ENCODE peak calls at places on chromosome 6, in nine cellular contexts. One of them, this sample, is unnamed.

GRCh38 chr6:31300797-31301196 is 28.9 kb upstream of the HLA-C start:
- DNase-seq in mucosa of descending colon: no peak
- DNase-seq in activated CD8-positive, alpha-beta memory T cell treated with anti-CD3 and anti-CD28 coated beads, Interleukin-2, amount 50 U/mL, for 4 hours: no peak
- DNase-seq in neural crest cell: no peak
- DNase-seq in T-helper 9 cell: no peak
- DNase-seq in DMS153: no peak
- DNase-seq in foreskin keratinocyte: no peak
- DNase-seq in effector memory CD4-positive, alpha-beta T cell: no peak
- DNase-seq in natural killer cell treated with Interleukin-12 subunit alpha and Interleukin-12 subunit beta and Interleukin-15 and Interleukin-18, amount 100 ng/mL, for 72 hours: no peak
- DNase-seq in this sample: no peak

GRCh38 chr6:111662192-111662793 is 56.6 kb upstream of the TRAF3IP2 start:
- DNase-seq in foreskin keratinocyte: no peak
- DNase-seq in T-helper 9 cell: no peak
- DNase-seq in activated CD8-positive, alpha-beta memory T cell treated with anti-CD3 and anti-CD28 coated beads, Interleukin-2, amount 50 U/mL, for 4 hours: no peak
- DNase-seq in effector memory CD4-positive, alpha-beta T cell: no peak
- DNase-seq in natural killer cell treated with Interleukin-12 subunit alpha and Interleukin-12 subunit beta and Interleukin-15 and Interleukin-18, amount 100 ng/mL, for 72 hours: no peak
- DNase-seq in neural crest cell: no peak
- DNase-seq in DMS153: no peak
- DNase-seq in mucosa of descending colon: no peak
- DNase-seq in this sample: no peak

GRCh38 chr6:166145751-166146150 is 21.9 kb downstream of the TBXT start:
- DNase-seq in DMS153: no peak
- DNase-seq in foreskin keratinocyte: no peak
- DNase-seq in activated CD8-positive, alpha-beta memory T cell treated with anti-CD3 and anti-CD28 coated beads, Interleukin-2, amount 50 U/mL, for 4 hours: no peak
- DNase-seq in T-helper 9 cell: no peak
- DNase-seq in mucosa of descending colon: no peak
- DNase-seq in neural crest cell: no peak
- DNase-seq in natural killer cell treated with Interleukin-12 subunit alpha and Interleukin-12 subunit beta and Interleukin-15 and Interleukin-18, amount 100 ng/mL, for 72 hours: no peak
- DNase-seq in effector memory CD4-positive, alpha-beta T cell: no peak
- DNase-seq in this sample: no peak

GRCh38 chr6:2875840-2876207 is 27.3 kb downstream of the SERPINB9 start:
- DNase-seq in natural killer cell treated with Interleukin-12 subunit alpha and Interleukin-12 subunit beta and Interleukin-15 and Interleukin-18, amount 100 ng/mL, for 72 hours: peak; percentile 69
- DNase-seq in activated CD8-positive, alpha-beta memory T cell treated with anti-CD3 and anti-CD28 coated beads, Interleukin-2, amount 50 U/mL, for 4 hours: peak; percentile 64
- DNase-seq in T-helper 9 cell: peak; percentile 43
- DNase-seq in DMS153: no peak
- DNase-seq in foreskin keratinocyte: no peak
- DNase-seq in mucosa of descending colon: peak; percentile 82
- DNase-seq in neural crest cell: no peak
- DNase-seq in effector memory CD4-positive, alpha-beta T cell: peak; percentile 29
- DNase-seq in this sample: peak; percentile 64

GRCh38 chr6:90355965-90356364 is 59.3 kb upstream of the BACH2 start:
- DNase-seq in T-helper 9 cell: no peak
- DNase-seq in foreskin keratinocyte: no peak
- DNase-seq in neural crest cell: no peak
- DNase-seq in effector memory CD4-positive, alpha-beta T cell: no peak
- DNase-seq in mucosa of descending colon: no peak
- DNase-seq in activated CD8-positive, alpha-beta memory T cell treated with anti-CD3 and anti-CD28 coated beads, Interleukin-2, amount 50 U/mL, for 4 hours: no peak
- DNase-seq in natural killer cell treated with Interleukin-12 subunit alpha and Interleukin-12 subunit beta and Interleukin-15 and Interleukin-18, amount 100 ng/mL, for 72 hours: no peak
- DNase-seq in DMS153: no peak
- DNase-seq in this sample: no peak

GRCh38 chr6:31368461-31368860 is 11.5 kb upstream of the HLA-B start:
- DNase-seq in effector memory CD4-positive, alpha-beta T cell: no peak
- DNase-seq in neural crest cell: no peak
- DNase-seq in DMS153: no peak
- DNase-seq in foreskin keratinocyte: no peak
- DNase-seq in T-helper 9 cell: no peak
- DNase-seq in natural killer cell treated with Interleukin-12 subunit alpha and Interleukin-12 subunit beta and Interleukin-15 and Interleukin-18, amount 100 ng/mL, for 72 hours: no peak
- DNase-seq in activated CD8-positive, alpha-beta memory T cell treated with anti-CD3 and anti-CD28 coated beads, Interleukin-2, amount 50 U/mL, for 4 hours: no peak
- DNase-seq in mucosa of descending colon: no peak
- DNase-seq in this sample: no peak

GRCh38 chr6:164812706-164813105 is 496.7 kb downstream of the C6orf118 start:
- DNase-seq in natural killer cell treated with Interleukin-12 subunit alpha and Interleukin-12 subunit beta and Interleukin-15 and Interleukin-18, amount 100 ng/mL, for 72 hours: no peak
- DNase-seq in T-helper 9 cell: no peak
- DNase-seq in foreskin keratinocyte: peak; percentile 2
- DNase-seq in effector memory CD4-positive, alpha-beta T cell: no peak
- DNase-seq in mucosa of descending colon: no peak
- DNase-seq in neural crest cell: no peak
- DNase-seq in activated CD8-positive, alpha-beta memory T cell treated with anti-CD3 and anti-CD28 coated beads, Interleukin-2, amount 50 U/mL, for 4 hours: no peak
- DNase-seq in DMS153: no peak
- DNase-seq in this sample: no peak

GRCh38 chr6:95576621-95577316 is 566 bp upstream of the MANEA start:
- DNase-seq in DMS153: peak; percentile 4
- DNase-seq in mucosa of descending colon: no peak
- DNase-seq in T-helper 9 cell: no peak
- DNase-seq in neural crest cell: no peak
- DNase-seq in effector memory CD4-positive, alpha-beta T cell: no peak
- DNase-seq in natural killer cell treated with Interleukin-12 subunit alpha and Interleukin-12 subunit beta and Interleukin-15 and Interleukin-18, amount 100 ng/mL, for 72 hours: no peak
- DNase-seq in activated CD8-positive, alpha-beta memory T cell treated with anti-CD3 and anti-CD28 coated beads, Interleukin-2, amount 50 U/mL, for 4 hours: no peak
- DNase-seq in foreskin keratinocyte: no peak
- DNase-seq in this sample: peak; percentile 69

GRCh38 chr6:170211404-170212025 is 79.4 kb downstream of the DLL1 start:
- DNase-seq in DMS153: no peak
- DNase-seq in natural killer cell treated with Interleukin-12 subunit alpha and Interleukin-12 subunit beta and Interleukin-15 and Interleukin-18, amount 100 ng/mL, for 72 hours: no peak
- DNase-seq in effector memory CD4-positive, alpha-beta T cell: no peak
- DNase-seq in foreskin keratinocyte: no peak
- DNase-seq in mucosa of descending colon: peak; percentile 22
- DNase-seq in T-helper 9 cell: no peak
- DNase-seq in activated CD8-positive, alpha-beta memory T cell treated with anti-CD3 and anti-CD28 coated beads, Interleukin-2, amount 50 U/mL, for 4 hours: peak; percentile 9
- DNase-seq in neural crest cell: no peak
- DNase-seq in this sample: no peak

GRCh38 chr6:47230579-47230978 is 79.1 kb downstream of the TNFRSF21 start:
- DNase-seq in T-helper 9 cell: no peak
- DNase-seq in neural crest cell: no peak
- DNase-seq in natural killer cell treated with Interleukin-12 subunit alpha and Interleukin-12 subunit beta and Interleukin-15 and Interleukin-18, amount 100 ng/mL, for 72 hours: no peak
- DNase-seq in mucosa of descending colon: no peak
- DNase-seq in activated CD8-positive, alpha-beta memory T cell treated with anti-CD3 and anti-CD28 coated beads, Interleukin-2, amount 50 U/mL, for 4 hours: no peak
- DNase-seq in DMS153: peak; percentile 60
- DNase-seq in foreskin keratinocyte: no peak
- DNase-seq in effector memory CD4-positive, alpha-beta T cell: no peak
- DNase-seq in this sample: no peak

GRCh38 chr6:158595223-158595622 is 35.3 kb downstream of the TMEM181 start:
- DNase-seq in activated CD8-positive, alpha-beta memory T cell treated with anti-CD3 and anti-CD28 coated beads, Interleukin-2, amount 50 U/mL, for 4 hours: no peak
- DNase-seq in mucosa of descending colon: no peak
- DNase-seq in natural killer cell treated with Interleukin-12 subunit alpha and Interleukin-12 subunit beta and Interleukin-15 and Interleukin-18, amount 100 ng/mL, for 72 hours: no peak
- DNase-seq in T-helper 9 cell: no peak
- DNase-seq in effector memory CD4-positive, alpha-beta T cell: no peak
- DNase-seq in DMS153: no peak
- DNase-seq in foreskin keratinocyte: no peak
- DNase-seq in neural crest cell: no peak
- DNase-seq in this sample: no peak

GRCh38 chr6:106300944-106301343 is 24.6 kb downstream of the ATG5 start:
- DNase-seq in T-helper 9 cell: no peak
- DNase-seq in natural killer cell treated with Interleukin-12 subunit alpha and Interleukin-12 subunit beta and Interleukin-15 and Interleukin-18, amount 100 ng/mL, for 72 hours: no peak
- DNase-seq in mucosa of descending colon: no peak
- DNase-seq in effector memory CD4-positive, alpha-beta T cell: no peak
- DNase-seq in neural crest cell: no peak
- DNase-seq in activated CD8-positive, alpha-beta memory T cell treated with anti-CD3 and anti-CD28 coated beads, Interleukin-2, amount 50 U/mL, for 4 hours: no peak
- DNase-seq in DMS153: no peak
- DNase-seq in foreskin keratinocyte: no peak
- DNase-seq in this sample: peak; percentile 69

GRCh38 chr6:30730611-30731435 is 10.7 kb downstream of the TUBB start:
- DNase-seq in activated CD8-positive, alpha-beta memory T cell treated with anti-CD3 and anti-CD28 coated beads, Interleukin-2, amount 50 U/mL, for 4 hours: peak; percentile 85
- DNase-seq in effector memory CD4-positive, alpha-beta T cell: peak; percentile 71
- DNase-seq in neural crest cell: peak; percentile 57
- DNase-seq in DMS153: peak; percentile 80
- DNase-seq in foreskin keratinocyte: peak; percentile 63
- DNase-seq in natural killer cell treated with Interleukin-12 subunit alpha and Interleukin-12 subunit beta and Interleukin-15 and Interleukin-18, amount 100 ng/mL, for 72 hours: no peak
- DNase-seq in mucosa of descending colon: peak; percentile 91
- DNase-seq in T-helper 9 cell: peak; percentile 80
- DNase-seq in this sample: peak; percentile 73

GRCh38 chr6:76984572-76984971 is 478.7 kb downstream of the HTR1B start:
- DNase-seq in activated CD8-positive, alpha-beta memory T cell treated with anti-CD3 and anti-CD28 coated beads, Interleukin-2, amount 50 U/mL, for 4 hours: no peak
- DNase-seq in DMS153: no peak
- DNase-seq in mucosa of descending colon: no peak
- DNase-seq in neural crest cell: no peak
- DNase-seq in T-helper 9 cell: no peak
- DNase-seq in natural killer cell treated with Interleukin-12 subunit alpha and Interleukin-12 subunit beta and Interleukin-15 and Interleukin-18, amount 100 ng/mL, for 72 hours: no peak
- DNase-seq in foreskin keratinocyte: no peak
- DNase-seq in effector memory CD4-positive, alpha-beta T cell: no peak
- DNase-seq in this sample: no peak

GRCh38 chr6:106117579-106117978 is 31.4 kb downstream of the PRDM1 start:
- DNase-seq in DMS153: no peak
- DNase-seq in effector memory CD4-positive, alpha-beta T cell: peak; percentile 71
- DNase-seq in activated CD8-positive, alpha-beta memory T cell treated with anti-CD3 and anti-CD28 coated beads, Interleukin-2, amount 50 U/mL, for 4 hours: peak; percentile 69
- DNase-seq in T-helper 9 cell: peak; percentile 54
- DNase-seq in mucosa of descending colon: peak; percentile 61
- DNase-seq in foreskin keratinocyte: no peak
- DNase-seq in natural killer cell treated with Interleukin-12 subunit alpha and Interleukin-12 subunit beta and Interleukin-15 and Interleukin-18, amount 100 ng/mL, for 72 hours: peak; percentile 80
- DNase-seq in neural crest cell: no peak
- DNase-seq in this sample: peak; percentile 74

GRCh38 chr6:136549359-136550044 is 720 bp downstream of the MAP7 start:
- DNase-seq in T-helper 9 cell: no peak
- DNase-seq in neural crest cell: no peak
- DNase-seq in mucosa of descending colon: no peak
- DNase-seq in activated CD8-positive, alpha-beta memory T cell treated with anti-CD3 and anti-CD28 coated beads, Interleukin-2, amount 50 U/mL, for 4 hours: no peak
- DNase-seq in DMS153: no peak
- DNase-seq in foreskin keratinocyte: no peak
- DNase-seq in natural killer cell treated with Interleukin-12 subunit alpha and Interleukin-12 subunit beta and Interleukin-15 and Interleukin-18, amount 100 ng/mL, for 72 hours: no peak
- DNase-seq in effector memory CD4-positive, alpha-beta T cell: peak; percentile 0
- DNase-seq in this sample: no peak

GRCh38 chr6:11214438-11214837 is 18.0 kb downstream of the NEDD9 start:
- DNase-seq in natural killer cell treated with Interleukin-12 subunit alpha and Interleukin-12 subunit beta and Interleukin-15 and Interleukin-18, amount 100 ng/mL, for 72 hours: no peak
- DNase-seq in DMS153: no peak
- DNase-seq in T-helper 9 cell: no peak
- DNase-seq in effector memory CD4-positive, alpha-beta T cell: no peak
- DNase-seq in mucosa of descending colon: no peak
- DNase-seq in neural crest cell: no peak
- DNase-seq in activated CD8-positive, alpha-beta memory T cell treated with anti-CD3 and anti-CD28 coated beads, Interleukin-2, amount 50 U/mL, for 4 hours: no peak
- DNase-seq in foreskin keratinocyte: no peak
- DNase-seq in this sample: no peak

GRCh38 chr6:73180076-73180717 is 45.1 kb downstream of the KHDC1L start:
- DNase-seq in DMS153: no peak
- DNase-seq in natural killer cell treated with Interleukin-12 subunit alpha and Interleukin-12 subunit beta and Interleukin-15 and Interleukin-18, amount 100 ng/mL, for 72 hours: no peak
- DNase-seq in mucosa of descending colon: no peak
- DNase-seq in T-helper 9 cell: no peak
- DNase-seq in foreskin keratinocyte: peak; percentile 5
- DNase-seq in neural crest cell: no peak
- DNase-seq in effector memory CD4-positive, alpha-beta T cell: no peak
- DNase-seq in activated CD8-positive, alpha-beta memory T cell treated with anti-CD3 and anti-CD28 coated beads, Interleukin-2, amount 50 U/mL, for 4 hours: no peak
- DNase-seq in this sample: no peak

GRCh38 chr6:150229775-150230561 is 87.1 kb downstream of the PPP1R14C start:
- DNase-seq in natural killer cell treated with Interleukin-12 subunit alpha and Interleukin-12 subunit beta and Interleukin-15 and Interleukin-18, amount 100 ng/mL, for 72 hours: no peak
- DNase-seq in T-helper 9 cell: no peak
- DNase-seq in activated CD8-positive, alpha-beta memory T cell treated with anti-CD3 and anti-CD28 coated beads, Interleukin-2, amount 50 U/mL, for 4 hours: no peak
- DNase-seq in neural crest cell: no peak
- DNase-seq in mucosa of descending colon: no peak
- DNase-seq in DMS153: no peak
- DNase-seq in foreskin keratinocyte: no peak
- DNase-seq in effector memory CD4-positive, alpha-beta T cell: no peak
- DNase-seq in this sample: no peak

GRCh38 chr6:135667694-135668455 is 170.3 kb upstream of the AHI1 start:
- DNase-seq in DMS153: peak; percentile 86
- DNase-seq in mucosa of descending colon: no peak
- DNase-seq in T-helper 9 cell: no peak
- DNase-seq in activated CD8-positive, alpha-beta memory T cell treated with anti-CD3 and anti-CD28 coated beads, Interleukin-2, amount 50 U/mL, for 4 hours: no peak
- DNase-seq in foreskin keratinocyte: peak; percentile 20
- DNase-seq in effector memory CD4-positive, alpha-beta T cell: no peak
- DNase-seq in neural crest cell: peak; percentile 6
- DNase-seq in natural killer cell treated with Interleukin-12 subunit alpha and Interleukin-12 subunit beta and Interleukin-15 and Interleukin-18, amount 100 ng/mL, for 72 hours: no peak
- DNase-seq in this sample: no peak